ENCODE peak calls at places on chromosomes 3 and 15, in eight cellular contexts. One of them, this sample, is unnamed.
A peak's percentile ranks its signal among the peaks of the same experiment; 100 is the strongest.

GRCh38 chr3:147299656-147300055 is 106.7 kb downstream of the ZIC4 start:
- DNase-seq in PC-9: no peak
- DNase-seq in ureter: no peak
- DNase-seq in chondrocyte: no peak
- DNase-seq in MCF 10A: no peak
- DNase-seq in lower lobe of right lung: no peak
- DNase-seq in T-cell: no peak
- DNase-seq in HTR-8/SVneo: no peak
- DNase-seq in this sample: no peak

GRCh38 chr3:186053954-186054353 is 54.9 kb downstream of the ETV5 start:
- DNase-seq in PC-9: no peak
- DNase-seq in ureter: no peak
- DNase-seq in HTR-8/SVneo: no peak
- DNase-seq in T-cell: no peak
- DNase-seq in MCF 10A: no peak
- DNase-seq in lower lobe of right lung: no peak
- DNase-seq in chondrocyte: no peak
- DNase-seq in this sample: no peak

GRCh38 chr15:67074886-67075229 is 9.5 kb downstream of the SMAD3 start:
- DNase-seq in T-cell: no peak
- DNase-seq in PC-9: no peak
- DNase-seq in lower lobe of right lung: no peak
- DNase-seq in MCF 10A: no peak
- DNase-seq in ureter: no peak
- DNase-seq in chondrocyte: no peak
- DNase-seq in HTR-8/SVneo: no peak
- DNase-seq in this sample: no peak

GRCh38 chr15:79674124-79674465 is 222.7 kb downstream of the MTHFS start:
- DNase-seq in lower lobe of right lung: no peak
- DNase-seq in PC-9: no peak
- DNase-seq in HTR-8/SVneo: no peak
- DNase-seq in T-cell: no peak
- DNase-seq in MCF 10A: no peak
- DNase-seq in ureter: no peak
- DNase-seq in chondrocyte: no peak
- DNase-seq in this sample: no peak

GRCh38 chr3:175940243-175940642 is 1081.1 kb downstream of the NAALADL2 start:
- DNase-seq in MCF 10A: no peak
- DNase-seq in T-cell: no peak
- DNase-seq in PC-9: no peak
- DNase-seq in chondrocyte: no peak
- DNase-seq in lower lobe of right lung: no peak
- DNase-seq in ureter: no peak
- DNase-seq in HTR-8/SVneo: peak; percentile 33
- DNase-seq in this sample: no peak

GRCh38 chr3:187728248-187728647 is 17.0 kb downstream of the BCL6 start:
- DNase-seq in chondrocyte: no peak
- DNase-seq in HTR-8/SVneo: no peak
- DNase-seq in T-cell: no peak
- DNase-seq in PC-9: no peak
- DNase-seq in lower lobe of right lung: no peak
- DNase-seq in ureter: no peak
- DNase-seq in MCF 10A: no peak
- DNase-seq in this sample: no peak

GRCh38 chr15:60344987-60345386 is 52.8 kb downstream of the ANXA2 start:
- DNase-seq in MCF 10A: no peak
- DNase-seq in HTR-8/SVneo: no peak
- DNase-seq in lower lobe of right lung: no peak
- DNase-seq in ureter: no peak
- DNase-seq in chondrocyte: no peak
- DNase-seq in T-cell: no peak
- DNase-seq in PC-9: no peak
- DNase-seq in this sample: no peak

GRCh38 chr3:156161172-156161571 is 40.8 kb downstream of the KCNAB1 start:
- DNase-seq in chondrocyte: no peak
- DNase-seq in MCF 10A: no peak
- DNase-seq in HTR-8/SVneo: no peak
- DNase-seq in ureter: no peak
- DNase-seq in lower lobe of right lung: no peak
- DNase-seq in T-cell: peak; percentile 30
- DNase-seq in PC-9: no peak
- DNase-seq in this sample: no peak

GRCh38 chr3:169657351-169658124 is 6.0 kb downstream of the MECOM start:
- DNase-seq in MCF 10A: no peak
- DNase-seq in T-cell: no peak
- DNase-seq in HTR-8/SVneo: no peak
- DNase-seq in ureter: no peak
- DNase-seq in PC-9: no peak
- DNase-seq in lower lobe of right lung: no peak
- DNase-seq in chondrocyte: no peak
- DNase-seq in this sample: no peak

GRCh38 chr3:65632409-65632808 is 406.3 kb downstream of the MAGI1 start:
- DNase-seq in PC-9: no peak
- DNase-seq in MCF 10A: no peak
- DNase-seq in HTR-8/SVneo: no peak
- DNase-seq in chondrocyte: no peak
- DNase-seq in T-cell: no peak
- DNase-seq in ureter: no peak
- DNase-seq in lower lobe of right lung: no peak
- DNase-seq in this sample: no peak

GRCh38 chr3:155664922-155665695 is 79.8 kb downstream of the PLCH1 start:
- DNase-seq in chondrocyte: no peak
- DNase-seq in T-cell: no peak
- DNase-seq in MCF 10A: peak; percentile 84
- DNase-seq in ureter: peak; percentile 67
- DNase-seq in HTR-8/SVneo: no peak
- DNase-seq in PC-9: no peak
- DNase-seq in lower lobe of right lung: no peak
- DNase-seq in this sample: peak; percentile 11

GRCh38 chr3:26102376-26103110 is 312.7 kb downstream of the OXSM start:
- DNase-seq in ureter: no peak
- DNase-seq in lower lobe of right lung: no peak
- DNase-seq in HTR-8/SVneo: no peak
- DNase-seq in PC-9: no peak
- DNase-seq in chondrocyte: no peak
- DNase-seq in T-cell: no peak
- DNase-seq in MCF 10A: no peak
- DNase-seq in this sample: no peak

GRCh38 chr3:10006048-10006761 is 19.6 kb upstream of the EMC3 start:
- DNase-seq in ureter: no peak
- DNase-seq in HTR-8/SVneo: no peak
- DNase-seq in PC-9: no peak
- DNase-seq in chondrocyte: no peak
- DNase-seq in MCF 10A: no peak
- DNase-seq in T-cell: no peak
- DNase-seq in lower lobe of right lung: no peak
- DNase-seq in this sample: no peak

GRCh38 chr3:111846717-111847116 is 12.3 kb upstream of the PHLDB2 start:
- DNase-seq in ureter: no peak
- DNase-seq in PC-9: peak; percentile 97
- DNase-seq in T-cell: no peak
- DNase-seq in lower lobe of right lung: no peak
- DNase-seq in chondrocyte: no peak
- DNase-seq in MCF 10A: peak; percentile 92
- DNase-seq in HTR-8/SVneo: peak; percentile 27
- DNase-seq in this sample: no peak

GRCh38 chr3:36212291-36212690 is 168.0 kb upstream of the STAC start:
- DNase-seq in PC-9: no peak
- DNase-seq in chondrocyte: no peak
- DNase-seq in ureter: no peak
- DNase-seq in T-cell: no peak
- DNase-seq in lower lobe of right lung: no peak
- DNase-seq in MCF 10A: peak; percentile 16
- DNase-seq in HTR-8/SVneo: peak; percentile 8
- DNase-seq in this sample: no peak

This sample was measured in hypothalamus.